ENCODE peak calls at places on chromosomes 6 and 20, in nine cellular contexts. D is HCT116, P is heart left ventricle, N is prostate gland, K is testis, T is A549, C is GM12878, O is ovary, Y is gastrocnemius medialis. V is an unnamed sample.

GRCh38 chr6:22716721-22717120 is 147.4 kb downstream of the HDGFL1 start:
- DNase-seq in D (no peak), N (no peak), K (no peak), Y (no peak), O (no peak), P (no peak), T (no peak), C (no peak), V (no peak)

GRCh38 chr6:72724545-72724944 is 102.7 kb downstream of the KCNQ5 start:
- DNase-seq in N (no peak), C (peak), T (no peak), K (no peak), Y (no peak), P (no peak), D (no peak), O (no peak), V (no peak)

GRCh38 chr6:105711216-105711615 is 308.3 kb upstream of the PREP start:
- DNase-seq in N (no peak), K (no peak), Y (no peak), D (no peak), P (no peak), C (no peak), O (no peak), T (no peak), V (no peak)

GRCh38 chr6:147852772-147853171 is 344.3 kb downstream of the SAMD5 start:
- DNase-seq in N (no peak), O (no peak), K (no peak), Y (no peak), D (no peak), P (no peak), C (no peak), T (no peak), V (no peak)

GRCh38 chr6:84618836-84619235 is 145.6 kb downstream of the TBX18 start:
- DNase-seq in N (no peak), P (no peak), Y (no peak), O (no peak), C (no peak), T (no peak), K (no peak), D (no peak), V (no peak)

GRCh38 chr6:41789390-41789724 is 1.9 kb downstream of the TOMM6 start:
- DNase-seq in K (no peak), C (no peak), D (no peak), P (no peak), O (no peak), N (no peak), Y (no peak), T (no peak), V (no peak)

GRCh38 chr6:55882731-55883595 is 7.6 kb upstream of the BMP5 start:
- DNase-seq in Y (no peak), O (no peak), T (no peak), N (no peak), D (no peak), C (no peak), P (no peak), K (no peak), V (no peak)

GRCh38 chr6:37550436-37550835 is 50.7 kb upstream of the CCDC167 start:
- DNase-seq in C (no peak), T (no peak), N (no peak), D (no peak), Y (no peak), K (no peak), O (no peak), P (no peak), V (no peak)

GRCh38 chr6:15077006-15077405 is 168.9 kb upstream of the JARID2 start:
- DNase-seq in P (no peak), T (no peak), D (no peak), C (no peak), N (no peak), O (no peak), K (no peak), Y (no peak), V (no peak)

GRCh38 chr20:43911066-43911465 is 3.6 kb upstream of the TOX2 start:
- DNase-seq in P (no peak), K (peak), C (no peak), Y (no peak), O (no peak), D (peak), T (no peak), N (no peak), V (peak)

GRCh38 chr6:41404221-41404866 is 68.9 kb downstream of the NCR2 start:
- DNase-seq in O (no peak), Y (no peak), N (no peak), C (no peak), D (no peak), T (no peak), K (no peak), P (no peak), V (no peak)

GRCh38 chr20:50153153-50153499 is 397 bp downstream of the PEDS1 start:
- DNase-seq in T (no peak), P (no peak), C (no peak), K (peak), Y (no peak), N (no peak), O (no peak), D (no peak), V (no peak)

DNA sequence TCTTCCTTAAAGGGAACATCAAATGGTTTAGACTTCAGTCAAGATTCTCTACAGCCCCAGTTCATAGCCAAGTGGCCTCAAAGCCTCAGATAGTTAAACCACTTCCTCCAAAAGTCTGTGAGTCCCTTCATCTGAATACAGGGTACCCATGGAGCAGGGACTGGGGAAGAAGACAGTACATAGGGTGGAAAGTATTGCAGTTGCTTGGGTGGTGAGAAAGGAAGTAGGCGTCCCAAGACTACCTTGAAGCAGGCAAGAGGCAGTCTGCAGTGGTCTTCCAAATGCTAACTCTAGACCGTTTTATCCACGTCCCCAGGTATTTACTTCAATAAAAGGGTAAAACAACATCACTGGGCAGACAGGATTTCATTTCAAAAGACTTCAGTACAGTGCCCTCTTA is 2.0 kb downstream of the FYN start:
- DNase-seq in P (no peak), T (no peak), K (no peak), Y (no peak), C (no peak), N (no peak), O (no peak), D (no peak), V (no peak)
- H3K4me3 ChIP-seq in P (peak), T (no peak), K (no peak), Y (peak), C (peak), N (no peak), O (peak), D (no peak), V (peak)

DNA sequence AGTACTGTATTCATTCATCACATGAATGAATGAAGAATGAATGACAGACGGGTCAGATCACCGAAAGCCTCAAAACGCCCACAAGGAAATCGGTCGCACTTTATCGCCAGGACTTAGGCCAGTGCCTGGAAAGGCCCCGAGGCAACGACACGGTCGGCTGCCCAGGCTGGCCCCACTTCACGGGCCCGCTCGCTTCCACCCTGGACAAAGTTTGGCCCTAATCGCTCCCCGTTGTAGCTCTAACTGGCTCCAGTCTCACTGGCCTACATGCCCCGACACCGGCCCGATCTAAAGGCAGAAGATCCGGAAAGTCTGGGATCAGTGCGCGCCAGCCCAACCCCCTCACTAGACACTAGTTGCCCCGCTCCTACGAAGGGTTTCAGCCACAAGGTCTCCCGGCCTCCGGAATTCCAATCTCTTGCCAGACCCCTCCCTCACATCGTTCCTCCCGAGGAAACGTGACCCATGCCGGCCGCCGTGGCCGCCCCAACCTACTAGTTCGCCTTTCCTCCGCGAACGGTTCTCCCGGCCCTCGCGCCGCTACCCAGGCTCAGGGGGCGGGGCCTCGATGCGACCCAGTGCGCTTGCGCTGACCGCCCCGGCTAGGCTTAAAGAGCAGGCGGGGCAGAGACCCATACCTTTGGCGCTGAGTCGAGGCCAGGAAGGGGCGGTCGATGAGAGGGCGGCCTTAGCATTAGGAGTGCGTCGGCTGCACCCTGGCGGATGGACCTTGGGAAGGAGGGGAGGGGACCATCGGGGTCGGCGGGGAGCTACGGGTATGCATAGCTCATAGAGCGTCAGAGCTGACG is at the start of the genes GSS and MYH7B:
- DNase-seq in Y (peak), N (peak), O (peak), C (peak), D (peak), K (peak), T (peak), P (peak), V (peak)
- TF ChIP-seq POLR2A in Y (peak), N (peak), O (peak), C (peak), D (peak), K (peak), T (peak), P (peak), V (peak)

GRCh38 chr6:2819891-2820814 is 21.5 kb downstream of the SERPINB1 start:
- DNase-seq in T (no peak), D (no peak), O (no peak), K (no peak), P (no peak), Y (no peak), N (no peak), C (no peak), V (peak)

GRCh38 chr6:2818593-2818992 is 23.1 kb downstream of the SERPINB1 start:
- DNase-seq in N (no peak), T (no peak), K (no peak), C (no peak), Y (no peak), P (no peak), O (no peak), D (no peak), V (peak)

GRCh38 chr6:2816158-2816557 is 25.5 kb downstream of the SERPINB1 start:
- DNase-seq in P (no peak), N (no peak), C (no peak), O (no peak), T (no peak), D (no peak), K (no peak), Y (no peak), V (no peak)

GRCh38 chr6:2819115-2819514 is 22.5 kb downstream of the SERPINB1 start:
- DNase-seq in K (no peak), P (no peak), C (no peak), D (no peak), O (no peak), N (no peak), Y (no peak), T (no peak), V (peak)

GRCh38 chr6:2817778-2818443 is 23.8 kb downstream of the SERPINB1 start:
- DNase-seq in O (no peak), C (no peak), P (no peak), K (no peak), D (no peak), N (no peak), Y (no peak), T (no peak), V (no peak)
- H3K4me3 ChIP-seq in O (no peak), C (no peak), P (peak), K (no peak), D (peak), N (no peak), Y (no peak), T (peak), V (no peak)

GRCh38 chr6:5723905-5724691 is 282.6 kb downstream of the NRN1 start:
- DNase-seq in C (peak), D (no peak), N (no peak), T (no peak), P (peak), O (no peak), K (no peak), Y (no peak), V (no peak)
- TF ChIP-seq POLR2A in C (peak), D (no peak), N (no peak), T (no peak), P (no peak), O (no peak), K (no peak), Y (no peak), V (no peak)

GRCh38 chr20:38727602-38728236 is 3.4 kb downstream of the SLC32A1 start:
- DNase-seq in Y (no peak), O (no peak), N (no peak), P (no peak), T (no peak), D (no peak), C (no peak), K (no peak), V (no peak)

GRCh38 chr20:38725959-38726848 is 1.9 kb downstream of the SLC32A1 start:
- DNase-seq in O (no peak), K (peak), T (peak), C (no peak), Y (no peak), N (no peak), D (no peak), P (peak), V (no peak)

GRCh38 chr20:38725458-38725958 is 1.2 kb downstream of the SLC32A1 start:
- DNase-seq in O (no peak), D (no peak), P (no peak), Y (no peak), C (no peak), T (no peak), K (no peak), N (no peak), V (no peak)

GRCh38 chr20:38728237-38728761 is 4.0 kb downstream of the SLC32A1 start:
- DNase-seq in O (no peak), N (no peak), Y (no peak), C (no peak), D (no peak), P (no peak), T (no peak), K (no peak), V (no peak)

DNA sequence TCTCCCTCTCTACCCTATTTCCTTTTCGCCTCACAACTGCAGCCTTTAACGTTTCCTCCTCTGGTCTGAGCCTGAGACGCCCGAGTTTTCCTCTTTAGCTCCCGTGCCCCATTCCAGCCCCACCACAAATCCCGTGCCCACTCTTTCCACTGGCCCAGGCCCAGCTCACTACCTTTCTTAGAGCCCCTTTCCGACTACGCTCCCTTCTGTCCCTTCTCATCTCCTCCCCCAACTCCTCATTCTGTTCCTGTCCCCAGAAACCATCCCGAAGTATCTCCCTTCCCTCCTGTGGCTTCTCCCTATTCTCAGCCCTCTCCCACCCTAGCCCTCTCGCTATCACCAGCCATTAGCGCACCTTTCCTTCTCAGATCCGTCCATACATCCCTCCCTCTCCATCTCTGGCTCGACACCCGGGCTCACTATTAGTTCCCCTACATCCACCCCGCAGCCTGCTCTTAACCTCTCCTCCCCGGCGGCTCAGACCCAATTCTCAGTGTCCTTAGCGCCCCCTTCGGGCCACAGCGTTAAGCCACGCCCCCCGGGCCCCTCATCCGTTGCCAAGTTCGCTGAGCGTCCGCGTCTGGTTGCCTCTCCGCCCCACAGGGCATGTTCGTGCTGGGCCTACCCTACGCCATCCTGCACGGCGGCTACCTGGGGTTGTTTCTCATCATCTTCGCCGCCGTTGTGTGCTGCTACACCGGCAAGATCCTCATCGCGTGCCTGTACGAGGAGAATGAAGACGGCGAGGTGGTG is 2.7 kb downstream of the SLC32A1 start:
- DNase-seq in K (peak), P (no peak), N (no peak), D (no peak), T (no peak), C (no peak), O (no peak), Y (no peak), V (no peak)
- H3K4me3 ChIP-seq in K (no peak), P (no peak), N (no peak), D (no peak), T (no peak), C (no peak), O (no peak), Y (no peak), V (no peak)

GRCh38 chr20:17684077-17684888 is 2.2 kb upstream of the RRBP1 start:
- DNase-seq in N (no peak), D (no peak), C (no peak), P (no peak), Y (no peak), T (no peak), K (no peak), O (no peak), V (no peak)
- TF ChIP-seq POLR2A in N (no peak), D (no peak), C (no peak), P (no peak), Y (no peak), T (no peak), K (no peak), O (no peak), V (no peak)

V was measured in esophagus muscularis mucosa.